ENCODE peak calls at places on chromosomes 16 and 17, in nine cellular contexts. M is mammary epithelial cell, D is B cell, B is bronchial epithelial cell, G is neural progenitor cell, O is uterus, U is AG04450, S is osteoblast, Q is IMR-90. Z is an unnamed sample.

GRCh38 chr16:1812732-1813163 is 13.9 kb downstream of the HAGH start:
- DNase-seq in M (peak; percentile 50), D (no peak), B (peak; percentile 55), G (peak; percentile 69), O (peak; percentile 41), U (peak; percentile 74), S (peak; percentile 98), Q (peak; percentile 85), Z (no peak)

GRCh38 chr16:80174416-80174815 is 366.4 kb upstream of the DYNLRB2 start:
- DNase-seq in M (peak; percentile 70), D (no peak), B (peak; percentile 88), G (no peak), O (no peak), U (peak; percentile 74), S (no peak), Q (peak; percentile 89), Z (no peak)

GRCh38 chr17:60134396-60135159 is 15.2 kb upstream of the CA4 start:
- DNase-seq in M (no peak), D (no peak), B (no peak), G (no peak), O (no peak), U (no peak), S (peak; percentile 56), Q (peak; percentile 67), Z (no peak)

GRCh38 chr17:2853722-2854580 is 57.7 kb downstream of the RAP1GAP2 start:
- DNase-seq in M (peak; percentile 43), D (peak; percentile 74), B (peak; percentile 18), G (peak; percentile 70), O (no peak), U (no peak), S (peak; percentile 92), Q (no peak), Z (no peak)

GRCh38 chr16:78639775-78640174 is 540.3 kb downstream of the WWOX start:
- DNase-seq in M (no peak), D (no peak), B (no peak), G (no peak), O (no peak), U (no peak), S (no peak), Q (no peak), Z (no peak)

GRCh38 chr17:62648247-62648953 is 20.9 kb downstream of the MRC2 start:
- DNase-seq in M (no peak), D (no peak), B (no peak), G (no peak), O (no peak), U (no peak), S (peak; percentile 48), Q (peak; percentile 29), Z (no peak)

GRCh38 chr16:86022381-86022960 is 123.5 kb downstream of the IRF8 start:
- DNase-seq in M (no peak), D (no peak), B (no peak), G (no peak), O (no peak), U (no peak), S (no peak), Q (no peak), Z (no peak)

GRCh38 chr16:85888405-85889331 is 10.3 kb upstream of the IRF8 start:
- DNase-seq in M (peak; percentile 34), D (peak; percentile 57), B (peak; percentile 89), G (no peak), O (no peak), U (no peak), S (no peak), Q (peak; percentile 65), Z (no peak)

GRCh38 chr17:34314279-34314678 is 5.0 kb upstream of the CCL8 start:
- DNase-seq in M (no peak), D (no peak), B (no peak), G (no peak), O (peak; percentile 37), U (no peak), S (no peak), Q (peak; percentile 52), Z (no peak)

GRCh38 chr16:12794486-12795399 is 8.9 kb downstream of the CPPED1 start:
- DNase-seq in M (no peak), D (no peak), B (no peak), G (no peak), O (peak; percentile 63), U (no peak), S (peak; percentile 29), Q (no peak), Z (no peak)

DNA sequence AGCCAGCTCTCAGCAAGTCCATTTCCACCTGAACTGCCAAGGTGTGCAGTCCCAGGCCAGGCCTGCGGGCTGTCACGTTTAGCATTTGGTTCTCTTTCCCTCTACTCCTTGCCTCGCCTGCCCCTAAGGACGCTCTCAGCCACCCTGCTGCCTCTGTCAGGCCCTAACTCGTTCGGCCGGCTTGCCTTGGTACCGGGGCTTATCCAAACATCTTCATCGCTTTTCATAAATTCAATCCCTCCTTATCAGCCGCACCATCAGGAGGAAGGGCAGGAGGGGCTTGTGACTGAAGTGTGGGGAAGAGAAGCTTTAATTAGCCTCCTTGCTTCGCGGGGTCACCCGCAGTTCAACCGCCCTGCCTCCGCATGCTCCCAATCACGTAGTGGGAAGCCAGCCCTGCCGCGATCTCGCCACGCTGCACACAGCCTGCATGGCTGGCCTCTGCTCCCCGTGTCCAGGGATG is 231.1 kb downstream of the SOX9 start:
- DNase-seq in M (no peak), D (no peak), B (no peak), G (peak; percentile 16), O (no peak), U (no peak), S (no peak), Q (no peak), Z (no peak)
- TF ChIP-seq CTCF in M (peak; percentile 1), D (no peak), B (no peak), G (no peak), O (no peak), U (no peak), S (no peak), Q (no peak), Z (no peak)

DNA sequence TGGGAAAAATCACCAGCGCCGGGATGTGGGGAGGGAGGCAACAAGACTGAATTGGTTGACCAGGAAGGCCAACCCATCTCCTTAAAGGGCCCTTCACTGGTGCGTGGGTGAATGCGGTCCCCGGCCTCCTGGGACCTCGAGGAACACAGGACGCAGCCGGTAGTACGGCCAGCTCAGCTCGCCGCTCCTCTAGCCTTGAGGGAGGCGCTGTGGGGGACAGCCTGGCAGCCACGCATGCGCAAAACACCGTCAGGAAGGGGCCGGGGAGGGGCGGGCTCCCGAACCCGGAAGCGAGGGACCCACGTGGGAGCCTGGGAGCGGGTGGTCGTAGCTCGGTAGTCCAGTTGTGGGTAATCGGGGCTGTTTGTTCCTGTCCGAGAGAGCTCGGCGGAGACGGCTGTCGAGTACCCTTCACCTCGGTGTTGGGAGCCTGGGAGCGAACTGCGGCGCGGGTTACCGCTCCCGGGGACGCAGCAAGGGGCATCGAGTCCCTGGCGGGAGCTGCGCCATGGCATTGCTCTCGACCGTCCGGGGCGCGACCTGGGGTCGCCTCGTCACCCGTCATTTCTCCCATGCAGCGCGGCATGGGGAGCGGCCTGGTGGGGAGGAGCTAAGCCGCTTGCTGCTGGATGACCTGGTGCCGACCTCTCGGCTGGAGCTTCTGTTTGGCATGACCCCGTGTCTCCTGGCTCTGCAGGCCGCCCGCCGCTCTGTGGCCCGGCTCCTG is at the start of gene MRM1:
- DNase-seq in M (peak; percentile 89), D (peak; percentile 93), B (peak; percentile 78), G (peak; percentile 96), O (peak; percentile 92), U (peak; percentile 76), S (peak; percentile 99), Q (peak; percentile 89), Z (peak; percentile 73)
- TF ChIP-seq CTCF in M (no peak), D (no peak), B (peak; percentile 22), G (no peak), O (peak; percentile 50), U (peak; percentile 16), S (no peak), Q (peak; percentile 23), Z (no peak)

GRCh38 chr17:67623767-67624166 is 94.0 kb upstream of the NOL11 start:
- DNase-seq in M (no peak), D (no peak), B (no peak), G (no peak), O (no peak), U (no peak), S (no peak), Q (no peak), Z (no peak)

GRCh38 chr17:67625971-67626370 is 91.8 kb upstream of the NOL11 start:
- DNase-seq in M (no peak), D (no peak), B (no peak), G (no peak), O (no peak), U (no peak), S (no peak), Q (no peak), Z (no peak)

GRCh38 chr17:67629963-67630320 is 87.8 kb upstream of the NOL11 start:
- DNase-seq in M (peak; percentile 38), D (no peak), B (peak; percentile 57), G (peak; percentile 37), O (no peak), U (no peak), S (peak; percentile 91), Q (peak; percentile 75), Z (no peak)

GRCh38 chr17:67624886-67625656 is 92.7 kb upstream of the NOL11 start:
- DNase-seq in M (no peak), D (no peak), B (no peak), G (no peak), O (no peak), U (no peak), S (no peak), Q (no peak), Z (no peak)

DNA sequence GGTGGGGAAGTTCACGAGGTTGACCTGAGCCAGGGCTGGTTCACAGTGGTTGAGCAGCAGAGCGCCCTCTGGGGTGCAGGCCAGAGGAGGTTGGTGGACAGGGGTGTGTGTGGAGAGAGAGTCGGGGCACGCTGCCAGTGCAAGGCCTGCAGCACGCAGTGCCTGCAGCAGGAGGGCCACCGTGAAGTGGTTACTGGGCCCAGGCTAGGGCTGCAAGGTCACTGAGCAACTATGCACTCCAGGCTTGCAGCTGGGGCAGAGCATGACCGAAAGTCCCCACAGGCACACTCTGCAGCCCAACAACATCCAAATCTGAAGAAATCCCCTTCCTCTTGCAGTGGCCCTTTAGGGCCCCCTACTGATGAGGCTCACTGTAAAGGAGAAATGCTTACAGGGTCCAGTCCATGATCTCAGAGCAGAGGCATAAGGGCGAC is 89.1 kb upstream of the NOL11 start:
- DNase-seq in M (no peak), D (no peak), B (no peak), G (peak; percentile 19), O (no peak), U (no peak), S (peak; percentile 56), Q (no peak), Z (no peak)
- TF ChIP-seq CTCF in M (no peak), D (no peak), B (peak; percentile 1), G (peak; percentile 27), O (no peak), U (peak; percentile 39), S (peak; percentile 19), Q (peak; percentile 14), Z (no peak)

DNA sequence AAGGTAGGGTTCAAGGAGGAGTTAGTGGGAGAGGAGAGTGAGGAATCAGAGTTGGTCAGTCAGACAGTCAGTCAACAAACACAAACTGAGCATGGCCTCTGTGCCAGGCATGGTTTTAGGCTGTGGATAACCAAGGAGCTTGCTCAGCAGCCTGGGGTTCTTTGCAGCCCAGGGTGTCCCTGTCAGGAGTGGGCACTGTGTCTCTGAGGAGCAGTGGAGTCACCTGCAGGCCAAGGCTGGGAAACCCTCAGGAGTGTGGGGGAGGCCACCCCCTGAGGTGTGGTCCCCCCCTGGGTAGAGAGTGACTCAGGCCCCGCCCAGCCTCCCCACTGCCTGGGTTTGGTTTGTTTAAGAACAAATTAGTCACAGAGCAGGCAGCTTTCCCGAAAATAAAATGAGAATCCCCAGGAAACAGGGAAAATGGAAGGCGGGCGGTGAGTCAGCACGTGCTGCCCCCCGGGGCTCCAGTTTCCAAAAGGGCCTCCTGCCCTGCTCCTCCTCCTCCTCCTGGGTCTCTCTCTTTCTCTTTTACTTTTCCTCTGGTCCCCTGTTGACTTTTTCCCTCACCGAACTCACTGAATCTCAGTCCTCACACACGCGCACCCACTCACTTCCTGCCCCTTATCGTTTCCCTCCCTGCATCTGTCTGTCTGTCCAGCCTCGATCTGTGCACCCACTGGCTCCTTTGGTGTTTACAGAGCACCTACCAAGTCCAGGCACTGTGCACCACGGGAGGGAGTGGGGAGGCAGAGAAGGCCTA is 44.3 kb downstream of the SOCS3 start:
- DNase-seq in M (peak; percentile 94), D (no peak), B (peak; percentile 92), G (no peak), O (peak; percentile 86), U (peak; percentile 70), S (peak; percentile 100), Q (peak; percentile 92), Z (peak; percentile 88)
- TF ChIP-seq CTCF in M (peak; percentile 3), D (no peak), B (peak; percentile 30), G (no peak), O (no peak), U (no peak), S (no peak), Q (peak; percentile 33), Z (no peak)

Z was measured in omental fat pad.